ENCODE peak calls at places on chromosome 6, in four cellular contexts. One of them, this sample, is unnamed. For H3K27me3 and H3K4me1, the result is how much of the 10 kb centered on the place peaks cover.

GRCh38 chr6:18151801-18152200 is 3.1 kb downstream of the TPMT start:
- DNase-seq in mammary epithelial cell: no peak
- DNase-seq in sigmoid colon: no peak
- DNase-seq in H9: no peak
- DNase-seq in this sample: no peak

GRCh38 chr6:115740907-115741306 is 319.8 kb downstream of the FRK start:
- DNase-seq in sigmoid colon: no peak
- DNase-seq in mammary epithelial cell: no peak
- DNase-seq in H9: no peak
- DNase-seq in this sample: no peak

GRCh38 chr6:163248051-163248450 is 166.5 kb upstream of the QKI start:
- DNase-seq in sigmoid colon: no peak
- DNase-seq in H9: no peak
- DNase-seq in mammary epithelial cell: no peak
- DNase-seq in this sample: no peak

GRCh38 chr6:122454673-122455072 is 16.9 kb downstream of the SERINC1 start:
- DNase-seq in sigmoid colon: no peak
- DNase-seq in H9: no peak
- DNase-seq in mammary epithelial cell: peak
- DNase-seq in this sample: no peak

GRCh38 chr6:148716811-148717210 is 30.0 kb upstream of the UST start:
- DNase-seq in mammary epithelial cell: no peak
- DNase-seq in sigmoid colon: no peak
- DNase-seq in H9: no peak
- DNase-seq in this sample: no peak

GRCh38 chr6:161161889-161162624 is 111.8 kb downstream of the AGPAT4 start:
- DNase-seq in sigmoid colon: peak
- DNase-seq in H9: no peak
- DNase-seq in mammary epithelial cell: peak
- DNase-seq in this sample: no peak

GRCh38 chr6:149450679-149451360 is 34.0 kb downstream of the ZC3H12D start:
- DNase-seq in sigmoid colon: peak
- DNase-seq in H9: no peak
- DNase-seq in mammary epithelial cell: no peak
- DNase-seq in this sample: peak

GRCh38 chr6:144289006-144289405 is 3.9 kb downstream of the UTRN start:
- DNase-seq in mammary epithelial cell: no peak
- DNase-seq in sigmoid colon: no peak
- DNase-seq in H9: no peak
- DNase-seq in this sample: no peak

GRCh38 chr6:122202576-122203137 is 196.8 kb upstream of the HSF2 start:
- DNase-seq in mammary epithelial cell: no peak
- DNase-seq in sigmoid colon: no peak
- DNase-seq in H9: peak
- DNase-seq in this sample: no peak

GRCh38 chr6:12343122-12343439 is 52.9 kb downstream of the EDN1 start:
- DNase-seq in H9: no peak
- DNase-seq in mammary epithelial cell: no peak
- DNase-seq in sigmoid colon: no peak
- DNase-seq in this sample: no peak

GRCh38 chr6:127969701-127970100 is 68.8 kb upstream of the THEMIS start:
- DNase-seq in H9: no peak
- DNase-seq in sigmoid colon: no peak
- DNase-seq in mammary epithelial cell: no peak
- DNase-seq in this sample: no peak

GRCh38 chr6:20877008-20877937 is 343.0 kb downstream of the CDKAL1 start:
- DNase-seq in sigmoid colon: peak
- DNase-seq in mammary epithelial cell: peak
- DNase-seq in H9: no peak
- DNase-seq in this sample: no peak

GRCh38 chr6:52261229-52261628 is 16.9 kb upstream of the IL17F start:
- DNase-seq in sigmoid colon: no peak
- DNase-seq in H9: no peak
- DNase-seq in mammary epithelial cell: peak
- DNase-seq in this sample: no peak

GRCh38 chr6:47524136-47524840 is 46.7 kb downstream of the CD2AP start:
- DNase-seq in sigmoid colon: no peak
- DNase-seq in mammary epithelial cell: no peak
- DNase-seq in H9: no peak
- DNase-seq in this sample: no peak

GRCh38 chr6:36829919-36830544 is 9.2 kb downstream of the CPNE5 start:
- DNase-seq in sigmoid colon: peak
- DNase-seq in mammary epithelial cell: no peak
- DNase-seq in H9: no peak
- DNase-seq in this sample: peak

GRCh38 chr6:24431045-24431451 is 28.3 kb downstream of the MRS2 start:
- DNase-seq in H9: no peak
- DNase-seq in mammary epithelial cell: peak
- DNase-seq in sigmoid colon: no peak
- DNase-seq in this sample: no peak

GRCh38 chr6:28597217-28597835 is 71.6 kb downstream of the GPX5 start:
- DNase-seq in sigmoid colon: no peak
- DNase-seq in H9: peak
- DNase-seq in mammary epithelial cell: peak
- DNase-seq in this sample: no peak

GRCh38 chr6:41548098-41548840 is 2.1 kb downstream of the FOXP4 start:
- DNase-seq in H9: no peak
- DNase-seq in mammary epithelial cell: no peak
- DNase-seq in sigmoid colon: no peak
- DNase-seq in this sample: no peak

GRCh38 chr6:24708612-24709011 is 10.3 kb downstream of the C6orf62 start:
- DNase-seq in H9: no peak
- DNase-seq in mammary epithelial cell: no peak
- DNase-seq in sigmoid colon: no peak
- DNase-seq in this sample: no peak

GRCh38 chr6:108767418-108768175 is 80.6 kb upstream of the ARMC2 start:
- DNase-seq in sigmoid colon: no peak
- DNase-seq in H9: no peak
- DNase-seq in mammary epithelial cell: no peak
- DNase-seq in this sample: no peak

GRCh38 chr6:151847064-151847463 is 39.6 kb downstream of the ESR1 start:
- DNase-seq in H9: peak
- DNase-seq in mammary epithelial cell: peak
- DNase-seq in sigmoid colon: no peak
- DNase-seq in this sample: no peak

GRCh38 chr6:47343631-47344421 is 34.1 kb upstream of the TNFRSF21 start:
- DNase-seq in H9: no peak
- DNase-seq in mammary epithelial cell: no peak
- DNase-seq in sigmoid colon: no peak
- DNase-seq in this sample: no peak

GRCh38 chr6:36800223-36801095 is 38.8 kb downstream of the CPNE5 start:
- DNase-seq in H9: no peak
- DNase-seq in sigmoid colon: no peak
- DNase-seq in mammary epithelial cell: no peak
- DNase-seq in this sample: no peak

GRCh38 chr6:3766219-3766618 is 14.7 kb upstream of the PXDC1 start:
- DNase-seq in sigmoid colon: no peak
- DNase-seq in H9: no peak
- DNase-seq in mammary epithelial cell: peak
- DNase-seq in this sample: peak

GRCh38 chr6:99614430-99615161 is 8.0 kb downstream of the PRDM13 start:
- DNase-seq in mammary epithelial cell: no peak
- DNase-seq in sigmoid colon: no peak
- DNase-seq in H9: peak
- DNase-seq in this sample: no peak

GRCh38 chr6:97038437-97038836 is 113.9 kb downstream of the KLHL32 start:
- DNase-seq in H9: no peak
- DNase-seq in sigmoid colon: no peak
- DNase-seq in mammary epithelial cell: no peak
- DNase-seq in this sample: no peak

GRCh38 chr6:97032950-97033349 is 108.4 kb downstream of the KLHL32 start:
- DNase-seq in mammary epithelial cell: no peak
- DNase-seq in H9: no peak
- DNase-seq in sigmoid colon: no peak
- DNase-seq in this sample: no peak
- H3K27me3 ChIP-seq in mammary epithelial cell: under half
- H3K27me3 ChIP-seq in H9: under half
- H3K27me3 ChIP-seq in sigmoid colon: under half
- H3K27me3 ChIP-seq in this sample: under half

GRCh38 chr6:6586167-6586566 is 2.4 kb upstream of the LY86 start:
- DNase-seq in sigmoid colon: no peak
- DNase-seq in mammary epithelial cell: no peak
- DNase-seq in H9: no peak
- DNase-seq in this sample: no peak
- H3K27ac ChIP-seq in sigmoid colon: no peak
- H3K27ac ChIP-seq in mammary epithelial cell: no peak
- H3K27ac ChIP-seq in H9: no peak
- H3K27ac ChIP-seq in this sample: no peak

GRCh38 chr6:158005626-158006180 is 24.0 kb downstream of the SYNJ2 start:
- DNase-seq in mammary epithelial cell: no peak
- DNase-seq in sigmoid colon: no peak
- DNase-seq in H9: no peak
- DNase-seq in this sample: peak
- H3K4me1 ChIP-seq in mammary epithelial cell: half or more
- H3K4me1 ChIP-seq in sigmoid colon: under half
- H3K4me1 ChIP-seq in H9: under half
- H3K4me1 ChIP-seq in this sample: under half

DNA sequence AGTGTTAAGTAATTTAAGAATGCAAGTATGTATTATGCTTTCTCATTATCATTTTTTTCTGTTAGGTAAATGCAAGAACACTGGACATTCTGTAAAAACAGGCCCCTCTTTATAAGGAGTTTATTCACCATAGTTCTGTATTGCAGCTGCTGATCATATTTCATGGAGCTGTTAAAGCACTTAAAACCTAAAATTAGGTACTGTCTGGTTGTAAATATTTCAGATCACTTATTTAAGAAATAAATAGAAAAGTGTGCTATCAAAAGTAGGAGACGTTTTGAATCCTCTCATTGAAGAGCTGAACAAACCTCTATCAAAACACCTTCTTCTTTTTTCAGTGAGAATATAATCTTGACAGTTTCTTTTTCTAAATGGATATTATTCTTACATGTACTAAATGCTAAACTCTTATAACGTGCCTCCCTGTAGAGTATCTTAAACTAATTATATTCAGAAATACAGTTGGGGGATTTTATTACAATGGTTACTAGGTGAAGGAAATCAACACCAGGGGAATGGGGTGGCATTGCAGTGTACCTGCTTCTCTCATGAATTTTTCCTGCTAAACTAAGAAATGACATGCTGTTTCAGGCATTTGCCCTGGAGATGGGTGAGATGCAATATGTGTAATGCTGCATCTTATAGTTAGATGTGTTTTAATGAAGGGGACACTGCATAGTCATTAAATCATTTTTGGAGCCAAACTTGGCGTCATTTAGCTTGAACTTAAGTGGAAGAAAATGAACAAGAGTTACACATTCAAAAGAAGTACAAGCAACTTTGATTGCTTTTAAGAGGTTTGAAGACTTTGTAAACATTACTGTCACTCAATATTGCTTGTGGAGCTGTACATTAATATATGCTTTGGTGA is 4.1 kb downstream of the EYA4 start:
- DNase-seq in H9: no peak
- DNase-seq in sigmoid colon: no peak
- DNase-seq in mammary epithelial cell: no peak
- DNase-seq in this sample: no peak
- H3K27me3 ChIP-seq in H9: under half
- H3K27me3 ChIP-seq in sigmoid colon: under half
- H3K27me3 ChIP-seq in mammary epithelial cell: under half
- H3K27me3 ChIP-seq in this sample: under half

DNA sequence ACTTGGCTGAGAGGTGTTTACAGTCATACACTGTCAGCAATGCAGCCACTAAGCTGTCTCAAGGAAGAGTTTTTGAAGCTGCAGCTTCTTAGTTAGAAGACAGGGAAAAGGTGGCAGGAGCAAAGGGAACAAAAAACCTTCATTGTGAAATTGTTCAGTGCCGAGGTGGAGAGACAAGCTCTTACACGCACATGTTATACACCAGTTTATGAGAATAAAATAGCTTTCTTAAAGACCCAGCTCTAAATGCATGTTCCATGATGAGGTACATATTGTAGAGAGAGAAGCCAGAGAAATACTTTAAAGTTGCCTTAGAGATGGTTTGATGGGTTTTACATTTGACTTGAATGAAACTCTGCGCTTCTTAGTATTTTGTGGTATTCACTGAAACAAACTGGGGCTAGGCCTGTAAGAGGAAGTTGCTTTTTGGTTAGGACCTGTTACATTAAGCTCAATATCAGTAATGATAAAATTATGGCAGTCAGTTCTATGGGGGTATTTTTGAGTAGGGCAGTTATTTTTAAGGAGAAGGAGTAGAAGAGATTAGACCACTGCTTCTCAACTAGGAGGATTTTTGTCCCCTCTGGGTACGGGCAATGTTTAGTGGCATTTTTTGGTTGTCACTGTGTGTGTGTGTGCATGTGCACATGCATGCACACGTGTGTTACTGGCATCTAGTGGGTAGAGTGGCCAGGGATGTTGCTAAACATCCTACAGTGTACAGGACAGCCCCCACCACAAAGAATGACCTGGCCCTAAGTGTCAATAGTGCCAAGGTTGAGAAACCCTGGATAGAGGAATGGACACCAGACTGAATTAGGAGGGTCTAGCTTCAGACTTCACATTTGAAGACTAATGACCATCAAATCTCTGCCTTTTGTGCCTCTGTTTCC is 9.8 kb downstream of the NEDD9 start:
- DNase-seq in mammary epithelial cell: peak
- DNase-seq in H9: no peak
- DNase-seq in sigmoid colon: no peak
- DNase-seq in this sample: no peak
- H3K27ac ChIP-seq in mammary epithelial cell: peak
- H3K27ac ChIP-seq in H9: no peak
- H3K27ac ChIP-seq in sigmoid colon: peak
- H3K27ac ChIP-seq in this sample: peak

DNA sequence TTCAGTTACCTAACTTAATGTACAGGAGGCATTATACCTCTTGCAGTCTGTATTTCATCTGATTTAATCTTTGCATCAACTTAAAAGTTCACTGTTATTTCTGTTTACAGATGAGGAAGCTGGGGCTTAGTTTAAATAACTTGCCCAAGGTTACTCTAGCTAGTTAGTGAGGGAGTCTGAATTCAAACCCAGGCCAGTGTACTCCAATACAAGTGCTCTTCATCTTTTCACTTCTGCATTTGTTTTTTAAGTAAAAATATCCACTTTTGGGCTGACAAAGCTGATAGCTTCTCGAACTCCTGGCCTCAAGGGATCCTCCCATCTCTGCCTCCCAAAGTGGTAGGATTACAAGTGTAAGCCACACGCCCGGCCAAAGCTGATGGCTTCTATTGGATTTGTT is 23.6 kb downstream of the RREB1 start:
- DNase-seq in H9: no peak
- DNase-seq in mammary epithelial cell: no peak
- DNase-seq in sigmoid colon: no peak
- DNase-seq in this sample: no peak
- H3K4me1 ChIP-seq in H9: under half
- H3K4me1 ChIP-seq in mammary epithelial cell: under half
- H3K4me1 ChIP-seq in sigmoid colon: under half
- H3K4me1 ChIP-seq in this sample: under half

DNA sequence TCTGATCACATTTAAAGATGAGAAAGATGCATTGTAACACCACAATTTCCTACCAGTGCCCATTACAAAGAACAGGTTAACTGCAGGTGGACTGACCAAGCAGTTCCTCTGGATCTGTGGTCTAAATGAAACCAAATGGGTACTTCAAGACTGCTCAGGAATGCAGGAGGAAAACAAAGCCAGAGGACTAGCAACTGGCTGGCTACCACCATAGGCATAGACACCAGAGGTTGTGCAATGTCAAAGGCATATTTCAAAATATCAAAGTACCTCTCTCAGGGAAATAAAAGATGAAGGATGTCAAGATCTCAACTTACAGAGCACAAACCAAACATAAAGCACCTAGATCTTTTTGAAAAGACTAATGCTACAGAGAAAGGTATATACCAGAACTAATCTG is 65.5 kb downstream of the GMDS start:
- DNase-seq in H9: no peak
- DNase-seq in sigmoid colon: no peak
- DNase-seq in mammary epithelial cell: peak
- DNase-seq in this sample: no peak
- H3K27me3 ChIP-seq in H9: under half
- H3K27me3 ChIP-seq in sigmoid colon: under half
- H3K27me3 ChIP-seq in mammary epithelial cell: under half
- H3K27me3 ChIP-seq in this sample: under half

This sample was measured in aorta.